ENCODE peak calls at places on chromosomes 2 and 18, in seven cellular contexts. C is H1, B is SK-N-SH, I is K562, J is GM12878, Y is HepG2, T is HCT116. M is an unnamed sample. For H3K9me3, the result is how much of the 10 kb centered on the place peaks cover.

GRCh38 chr2:11330457-11331142 is 13.8 kb downstream of the ROCK2 start:
- DNase-seq in J (no peak), I (no peak), C (no peak), T (no peak), Y (no peak), B (no peak), M (no peak)

GRCh38 chr2:149908731-149909690 is 321.4 kb upstream of the MMADHC start:
- DNase-seq in B (no peak), Y (no peak), T (no peak), I (no peak), J (no peak), C (no peak), M (no peak)

GRCh38 chr2:237196866-237197618 is 111.4 kb downstream of the COPS8 start:
- DNase-seq in Y (no peak), I (no peak), B (no peak), T (no peak), J (no peak), C (no peak), M (no peak)

GRCh38 chr2:100192300-100192699 is 49.9 kb upstream of the AFF3 start:
- DNase-seq in Y (no peak), T (no peak), C (no peak), J (no peak), B (no peak), I (no peak), M (no peak)

GRCh38 chr2:23286031-23286764 is 98.8 kb upstream of the KLHL29 start:
- DNase-seq in I (no peak), T (no peak), Y (no peak), C (no peak), B (no peak), J (no peak), M (no peak)

GRCh38 chr2:41768301-41768700 is 279.5 kb upstream of the PKDCC start:
- DNase-seq in J (no peak), I (no peak), Y (no peak), C (no peak), B (no peak), T (no peak), M (no peak)

GRCh38 chr2:169961911-169962310 is 134.7 kb downstream of the UBR3 start:
- DNase-seq in I (no peak), B (no peak), Y (no peak), C (no peak), J (no peak), T (no peak), M (no peak)

GRCh38 chr2:235568431-235568830 is 74.6 kb downstream of the AGAP1 start:
- DNase-seq in C (no peak), J (no peak), I (no peak), T (no peak), B (no peak), Y (no peak), M (no peak)

GRCh38 chr2:73922681-73923080 is 4.0 kb upstream of the DGUOK start:
- DNase-seq in C (no peak), B (no peak), Y (no peak), T (no peak), I (no peak), J (no peak), M (no peak)

GRCh38 chr18:22613058-22613690 is 195.5 kb upstream of the CTAGE1 start:
- DNase-seq in Y (no peak), B (no peak), I (no peak), J (no peak), T (no peak), C (no peak), M (no peak)

GRCh38 chr2:74554821-74555531 is 456 bp downstream of the DOK1 start:
- DNase-seq in C (no peak), B (peak), Y (no peak), T (no peak), I (peak), J (no peak), M (no peak)

GRCh38 chr2:204706939-204707338 is 161.7 kb downstream of the PARD3B start:
- DNase-seq in Y (no peak), C (no peak), I (no peak), B (no peak), J (no peak), T (no peak), M (no peak)

GRCh38 chr2:153196378-153197058 is 282.0 kb downstream of the RPRM start:
- DNase-seq in Y (no peak), J (no peak), I (no peak), C (no peak), T (no peak), B (no peak), M (no peak)

GRCh38 chr2:17190527-17190926 is 327.7 kb downstream of the RAD51AP2 start:
- DNase-seq in T (no peak), C (no peak), B (no peak), Y (no peak), I (no peak), J (no peak), M (no peak)

GRCh38 chr2:85769987-85770362 is 16.2 kb downstream of the ATOH8 start:
- DNase-seq in B (no peak), Y (no peak), T (no peak), I (no peak), C (no peak), J (no peak), M (no peak)

GRCh38 chr2:171400395-171400794 is 33.4 kb downstream of the METTL8 start:
- DNase-seq in C (no peak), Y (no peak), T (no peak), B (no peak), I (no peak), J (no peak), M (no peak)

GRCh38 chr2:179201884-179202283 is 62.7 kb downstream of the SESTD1 start:
- DNase-seq in C (no peak), J (no peak), I (no peak), B (no peak), T (peak), Y (no peak), M (no peak)

GRCh38 chr2:135052997-135053474 is 944 bp downstream of the RAB3GAP1 start:
- DNase-seq in Y (no peak), I (no peak), J (no peak), C (no peak), B (no peak), T (no peak), M (no peak)

GRCh38 chr2:230343747-230344146 is 16.8 kb downstream of the SP140L start:
- DNase-seq in I (no peak), J (no peak), Y (no peak), B (no peak), T (no peak), C (no peak), M (no peak)

GRCh38 chr2:30335981-30336538 is 104.7 kb downstream of the LBH start:
- DNase-seq in B (no peak), J (no peak), T (no peak), Y (no peak), C (no peak), I (no peak), M (no peak)
- H3K27ac ChIP-seq in B (no peak), J (peak), T (no peak), Y (no peak), C (no peak), I (no peak), M (no peak)

GRCh38 chr2:89850881-89851582 is 1159.6 kb downstream of the RPIA start:
- DNase-seq in Y (no peak), I (no peak), J (no peak), B (no peak), T (no peak), C (no peak), M (no peak)
- H3K9me3 ChIP-seq in Y (under half), I (under half), J (under half), B (under half), T (under half), C (half or more), M (under half)

DNA sequence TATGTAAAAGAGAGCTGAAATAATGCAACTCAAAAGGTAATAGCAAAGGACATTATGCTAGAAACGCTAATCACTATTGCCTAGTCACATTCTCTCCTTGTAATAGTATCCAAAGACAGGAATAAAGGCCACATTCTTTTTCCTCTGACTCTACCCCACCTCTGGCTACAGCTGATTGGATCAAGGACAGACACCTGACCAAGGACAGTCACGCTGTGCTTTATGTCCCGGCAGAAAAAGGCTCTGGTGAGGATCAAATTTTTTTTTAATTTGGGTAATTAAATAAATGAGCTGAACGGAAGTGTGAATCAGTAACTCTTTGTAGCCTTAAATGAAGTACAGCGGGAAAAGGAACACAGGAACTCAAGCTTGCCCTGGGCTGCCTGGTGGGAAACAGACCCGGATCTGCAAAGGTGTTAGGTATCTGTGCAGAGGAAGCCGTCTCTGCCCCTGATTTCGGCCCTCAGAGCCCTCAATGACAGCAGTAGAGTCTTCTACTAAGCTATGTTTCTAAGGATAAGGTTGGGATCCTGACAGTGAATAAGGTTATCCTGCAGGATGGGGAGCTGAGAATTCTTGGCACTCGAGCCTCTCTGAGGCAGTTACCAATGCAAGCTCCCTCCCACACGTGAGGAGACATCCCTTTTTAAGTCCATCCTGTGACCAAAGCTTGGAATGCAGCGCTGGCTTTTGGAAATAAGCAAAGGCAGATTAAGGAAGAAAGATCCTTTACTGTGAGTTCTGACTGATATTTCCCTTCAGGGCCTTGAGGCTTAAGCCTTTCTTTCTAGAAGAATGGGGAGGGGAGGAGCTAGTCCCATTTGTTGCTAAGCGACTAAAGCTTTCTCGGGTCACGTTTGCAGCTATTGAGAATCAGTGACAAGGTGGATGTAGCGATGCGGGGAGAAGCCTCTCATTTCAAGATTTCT is 37.8 kb upstream of the IKZF2 start:
- DNase-seq in T (no peak), I (no peak), C (peak), J (no peak), B (peak), Y (peak), M (no peak)
- TF ChIP-seq SIN3A in T (no peak), I (no peak), C (peak), J (no peak), B (no peak), Y (no peak), M (no peak)

GRCh38 chr2:72803626-72804320 is 22.1 kb downstream of the EXOC6B start:
- DNase-seq in J (no peak), B (no peak), C (no peak), Y (no peak), T (no peak), I (no peak), M (no peak)
- H3K27ac ChIP-seq in J (no peak), B (peak), C (no peak), Y (no peak), T (no peak), I (no peak), M (no peak)

GRCh38 chr18:71012789-71013188 is 723.9 kb downstream of the SOCS6 start:
- DNase-seq in T (no peak), C (no peak), B (no peak), J (no peak), Y (no peak), I (no peak), M (no peak)
- H3K9me3 ChIP-seq in T (under half), C (half or more), B (under half), J (under half), Y (under half), I (under half), M (under half)

DNA sequence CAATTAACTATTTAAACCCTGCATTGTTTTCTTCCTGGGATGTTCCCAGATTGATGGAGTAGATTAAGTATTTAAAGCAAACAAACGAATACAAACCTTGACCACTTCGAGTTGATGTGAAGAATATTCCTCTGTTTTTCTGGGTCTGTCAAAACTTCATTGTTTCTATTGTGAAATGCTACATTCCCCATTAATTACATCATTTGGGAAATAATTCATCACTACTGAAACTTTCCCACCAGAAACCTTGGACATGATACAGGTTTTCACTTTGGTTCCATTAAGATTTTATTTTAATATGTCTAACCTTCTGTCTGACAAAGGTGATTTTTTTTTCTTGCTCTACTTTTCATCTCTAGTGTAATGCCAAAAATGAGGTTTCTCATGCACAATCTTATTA is 365.0 kb upstream of the ETAA1 start:
- DNase-seq in T (no peak), C (no peak), B (no peak), Y (no peak), I (no peak), J (no peak), M (no peak)
- TF ChIP-seq SIN3A in T (no peak), C (no peak), B (no peak), Y (no peak), I (no peak), J (no peak), M (no peak)

GRCh38 chr2:136132840-136133570 is 15.1 kb upstream of the CXCR4 start:
- DNase-seq in I (no peak), T (no peak), Y (no peak), B (no peak), J (no peak), C (no peak), M (no peak)
- H3K27ac ChIP-seq in I (no peak), T (no peak), Y (no peak), B (no peak), J (no peak), C (no peak), M (no peak)